ENCODE peak calls at places on chromosomes 13 and 19, in four cellular contexts. L is H1, C is mesendoderm, B is IMR-90. O is an unnamed sample.
A peak's percentile ranks its signal among the peaks of the same experiment; 100 is the strongest.

GRCh38 chr19:42389899-42390298 is at the start of gene CNFN:
- DNase-seq in C (no peak), L (no peak), B (no peak), O (no peak)

GRCh38 chr19:2653717-2654584 is 48.5 kb downstream of the GNG7 start:
- DNase-seq in B (no peak), L (peak; percentile 68), C (peak; percentile 31), O (peak; percentile 73)

GRCh38 chr13:21637296-21637695 is 33.3 kb upstream of the MICU2 start:
- DNase-seq in L (no peak), B (peak; percentile 43), C (no peak), O (no peak)

GRCh38 chr19:40192758-40193586 is 1.7 kb downstream of the MAP3K10 start:
- DNase-seq in C (peak; percentile 68), B (no peak), L (no peak), O (no peak)

GRCh38 chr19:35529241-35530218 is 1.4 kb upstream of the SBSN start:
- DNase-seq in C (no peak), B (no peak), L (no peak), O (no peak)

GRCh38 chr19:46426035-46426505 is 2.7 kb downstream of the PNMA8C start:
- DNase-seq in C (no peak), L (no peak), B (no peak), O (no peak)

GRCh38 chr13:99501952-99502310 is 659 bp downstream of the TM9SF2 start:
- DNase-seq in C (peak; percentile 23), B (peak; percentile 31), L (no peak), O (no peak)

GRCh38 chr13:76632388-76633044 is 253.7 kb downstream of the KCTD12 start:
- DNase-seq in L (no peak), C (peak; percentile 50), B (no peak), O (peak; percentile 27)

GRCh38 chr19:397941-398706 is 10.8 kb downstream of the C2CD4C start:
- DNase-seq in B (no peak), L (no peak), C (no peak), O (peak; percentile 18)

GRCh38 chr13:82698941-82699340 is 1183.3 kb downstream of the SLITRK1 start:
- DNase-seq in L (no peak), C (peak; percentile 17), B (no peak), O (no peak)

GRCh38 chr19:49340069-49340864 is 5.1 kb downstream of the CD37 start:
- DNase-seq in C (peak; percentile 79), L (peak; percentile 75), B (no peak), O (peak; percentile 82)

GRCh38 chr19:49084206-49085019 is 838 bp upstream of the SNRNP70 start:
- DNase-seq in B (no peak), L (no peak), C (no peak), O (no peak)

GRCh38 chr13:20124303-20124702 is 36.5 kb downstream of the GJA3 start:
- DNase-seq in L (no peak), B (peak; percentile 45), C (no peak), O (peak; percentile 1)

GRCh38 chr19:5818594-5818993 is 13.7 kb downstream of the NRTN start:
- DNase-seq in C (no peak), B (no peak), L (no peak), O (no peak)

GRCh38 chr13:104841110-104841509 is 1694.4 kb downstream of the EFNB2 start:
- DNase-seq in L (no peak), C (no peak), B (no peak), O (no peak)

GRCh38 chr19:44587863-44588752 is 25.3 kb upstream of the IGSF23 start:
- DNase-seq in C (peak; percentile 49), B (peak; percentile 96), L (no peak), O (no peak)

GRCh38 chr13:42041017-42041683 is 7.3 kb upstream of the DGKH start:
- DNase-seq in C (peak; percentile 71), B (peak; percentile 44), L (peak; percentile 73), O (peak; percentile 54)

GRCh38 chr19:58054792-58055482 is 4.1 kb upstream of the ZNF135 start:
- DNase-seq in L (peak; percentile 62), B (peak; percentile 2), C (peak; percentile 68), O (peak; percentile 74)

GRCh38 chr13:80873589-80873988 is 532.7 kb upstream of the SPRY2 start:
- DNase-seq in L (no peak), C (no peak), B (no peak), O (no peak)

GRCh38 chr19:6767357-6768235 is at the start of gene SH2D3A:
- DNase-seq in C (peak; percentile 98), B (peak; percentile 15), L (peak; percentile 98), O (peak; percentile 98)

GRCh38 chr13:94548382-94549240 is 47.3 kb downstream of the TGDS start:
- DNase-seq in B (peak; percentile 29), L (no peak), C (no peak), O (peak; percentile 81)

GRCh38 chr13:107450931-107451330 is 764.4 kb downstream of the LIG4 start:
- DNase-seq in C (no peak), L (no peak), B (peak; percentile 99), O (no peak)

GRCh38 chr13:20057214-20057613 is 98.7 kb downstream of the ZMYM2 start:
- DNase-seq in C (no peak), L (no peak), B (no peak), O (no peak)

GRCh38 chr19:658916-659839 is 3.8 kb downstream of the RNF126 start:
- DNase-seq in L (no peak), B (no peak), C (no peak), O (no peak)

GRCh38 chr19:39413903-39414608 is 1.6 kb downstream of the PLEKHG2 start:
- DNase-seq in C (peak; percentile 59), B (peak; percentile 28), L (peak; percentile 74), O (no peak)

GRCh38 chr13:63901630-63902029 is 2486.0 kb upstream of the PCDH20 start:
- DNase-seq in L (no peak), B (no peak), C (peak; percentile 29), O (no peak)

GRCh38 chr13:108915095-108915633 is 285.8 kb downstream of the MYO16 start:
- DNase-seq in C (peak; percentile 37), L (no peak), B (peak; percentile 50), O (no peak)

GRCh38 chr19:31525610-31526147 is 176.4 kb upstream of the TSHZ3 start:
- DNase-seq in L (no peak), C (no peak), B (no peak), O (no peak)

GRCh38 chr13:29315847-29316246 is 279.6 kb downstream of the SLC7A1 start:
- DNase-seq in L (no peak), B (no peak), C (no peak), O (no peak)

GRCh38 chr13:77370888-77371287 is 44.0 kb upstream of the MYCBP2 start:
- DNase-seq in B (no peak), L (no peak), C (no peak), O (no peak)

GRCh38 chr19:52923782-52924593 is 760 bp upstream of the ZNF888 start:
- DNase-seq in B (no peak), L (peak; percentile 55), C (peak; percentile 83), O (peak; percentile 79)

GRCh38 chr13:30708541-30708940 is 26.8 kb upstream of the ALOX5AP start:
- DNase-seq in C (no peak), L (no peak), B (peak; percentile 69), O (no peak)

GRCh38 chr13:110197041-110197440 is 109.9 kb downstream of the COL4A1 start:
- DNase-seq in L (no peak), C (no peak), B (peak; percentile 57), O (no peak)

GRCh38 chr19:3708207-3708931 is at the start of gene TJP3:
- DNase-seq in L (peak; percentile 61), C (no peak), B (peak; percentile 39), O (no peak)

GRCh38 chr19:43412441-43412840 is 2.2 kb upstream of the TEX101 start:
- DNase-seq in L (no peak), B (no peak), C (no peak), O (no peak)

GRCh38 chr13:75838366-75839017 is 202.4 kb downstream of the LMO7 start:
- DNase-seq in C (no peak), L (no peak), B (no peak), O (no peak)

GRCh38 chr19:10203686-10204085 is 8.9 kb upstream of the DNMT1 start:
- DNase-seq in L (no peak), C (no peak), B (no peak), O (no peak)

GRCh38 chr19:10207026-10207425 is 12.3 kb upstream of the DNMT1 start:
- DNase-seq in C (no peak), L (no peak), B (no peak), O (no peak)

GRCh38 chr19:10209305-10209704 is 14.6 kb upstream of the DNMT1 start:
- DNase-seq in L (no peak), B (peak; percentile 87), C (no peak), O (no peak)

GRCh38 chr19:10206226-10206873 is 11.6 kb upstream of the DNMT1 start:
- DNase-seq in C (no peak), B (peak; percentile 66), L (no peak), O (no peak)

GRCh38 chr19:10205636-10206035 is 10.9 kb upstream of the DNMT1 start:
- DNase-seq in B (no peak), C (no peak), L (no peak), O (no peak)
- H3K56ac ChIP-seq in B (no peak overlapping the region), C (no peak overlapping the region), L (no peak overlapping the region), O (no peak overlapping the region)

GRCh38 chr13:97496511-97496910 is 62.5 kb downstream of the RAP2A start:
- DNase-seq in B (no peak), C (peak; percentile 61), L (no peak), O (no peak)

GRCh38 chr13:97495678-97496077 is 61.7 kb downstream of the RAP2A start:
- DNase-seq in C (peak; percentile 39), L (no peak), B (no peak), O (no peak)

GRCh38 chr13:97502192-97502591 is 68.2 kb downstream of the RAP2A start:
- DNase-seq in B (peak; percentile 11), L (no peak), C (no peak), O (no peak)

GRCh38 chr13:97499181-97499580 is 65.2 kb downstream of the RAP2A start:
- DNase-seq in L (no peak), B (peak; percentile 8), C (no peak), O (no peak)

GRCh38 chr13:97498419-97498818 is 64.5 kb downstream of the RAP2A start:
- DNase-seq in B (no peak), C (no peak), L (no peak), O (no peak)
- H3K56ac ChIP-seq in B (no peak overlapping the region), C (no peak overlapping the region), L (no peak overlapping the region), O (no peak overlapping the region)

GRCh38 chr13:73110814-73111213 is 52.0 kb downstream of the KLF5 start:
- DNase-seq in B (no peak), L (no peak), C (no peak), O (no peak)

GRCh38 chr13:73107459-73107858 is 48.7 kb downstream of the KLF5 start:
- DNase-seq in C (peak; percentile 11), L (no peak), B (no peak), O (no peak)

GRCh38 chr13:73107970-73108369 is 49.2 kb downstream of the KLF5 start:
- DNase-seq in B (no peak), C (no peak), L (no peak), O (no peak)

GRCh38 chr13:73109969-73110368 is 51.2 kb downstream of the KLF5 start:
- DNase-seq in C (no peak), L (no peak), B (no peak), O (no peak)

GRCh38 chr13:73109288-73109899 is 50.6 kb downstream of the KLF5 start:
- DNase-seq in C (peak; percentile 32), L (no peak), B (no peak), O (no peak)
- H3K56ac ChIP-seq in C (no peak overlapping the region), L (no peak overlapping the region), B (no peak overlapping the region), O (no peak overlapping the region)

DNA sequence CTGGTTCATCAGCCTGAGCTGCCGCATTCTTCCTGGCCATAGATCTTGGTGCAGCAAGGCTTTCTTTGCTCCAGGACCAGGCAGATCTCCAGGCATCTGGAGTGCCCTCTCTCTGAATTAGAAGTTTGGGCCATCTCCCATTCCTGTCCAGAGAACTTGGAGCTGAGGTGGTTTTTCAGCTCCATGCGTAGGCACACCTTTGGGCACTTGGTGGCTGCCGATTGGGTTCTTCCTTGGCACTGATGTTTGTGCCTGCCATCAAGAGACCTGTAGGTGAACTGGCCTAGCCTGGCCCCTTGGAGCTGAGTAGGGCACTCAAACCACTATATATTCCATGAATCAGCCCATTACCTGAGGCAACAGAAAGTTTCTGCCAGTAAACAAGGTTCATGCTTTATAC is 206.0 kb upstream of the PCDH17 start:
- DNase-seq in B (no peak), C (no peak), L (no peak), O (no peak)
- H3K56ac ChIP-seq in B (no peak overlapping the region), C (no peak overlapping the region), L (no peak overlapping the region), O (no peak overlapping the region)